ENCODE peak calls at places on chromosomes 1 and 21, in eight cellular contexts. S is psoas muscle; V is CD8-positive, alpha-beta T cell; B is CD8-positive, alpha-beta memory T cell; D is fibroblast of lung; Y is stomach; C is cardiac muscle cell; K is neural progenitor cell. N is an unnamed sample.

GRCh38 chr1:9166289-9167235 is 37.7 kb upstream of the GPR157 start:
- DNase-seq in S (no peak), D (peak; percentile 88), V (no peak), Y (no peak), C (peak; percentile 66), K (no peak), B (no peak), N (no peak)

GRCh38 chr1:195951313-195951712 is 656.9 kb downstream of the KCNT2 start:
- DNase-seq in Y (no peak), C (no peak), K (no peak), B (no peak), S (no peak), V (no peak), D (no peak), N (no peak)

GRCh38 chr1:165836664-165837482 is 9.5 kb downstream of the UCK2 start:
- DNase-seq in K (no peak), Y (no peak), V (no peak), D (no peak), C (no peak), B (no peak), S (no peak), N (no peak)

GRCh38 chr1:154386643-154387352 is 18.3 kb upstream of the IL6R start:
- DNase-seq in S (no peak), C (peak; percentile 36), V (peak; percentile 82), B (peak; percentile 78), D (no peak), K (no peak), Y (no peak), N (no peak)

GRCh38 chr1:177490786-177491185 is 320.0 kb downstream of the BRINP2 start:
- DNase-seq in B (no peak), C (no peak), V (no peak), K (no peak), Y (no peak), D (no peak), S (no peak), N (no peak)

GRCh38 chr1:207103892-207104373 is at the start of gene C4BPA:
- DNase-seq in D (no peak), S (no peak), K (no peak), V (no peak), B (no peak), Y (no peak), C (no peak), N (no peak)

GRCh38 chr1:201713093-201713810 is 115.7 kb upstream of the IPO9 start:
- DNase-seq in D (peak; percentile 99), B (no peak), V (no peak), S (peak; percentile 96), Y (peak; percentile 83), K (no peak), C (peak; percentile 100), N (peak; percentile 95)

GRCh38 chr21:9760398-9761074 is 760.8 kb upstream of the TPTE start:
- DNase-seq in S (no peak), K (no peak), V (no peak), Y (no peak), B (no peak), C (no peak), D (no peak), N (no peak)

GRCh38 chr1:103788377-103788776 is 38.7 kb downstream of the AMY1C start:
- DNase-seq in S (no peak), V (no peak), C (no peak), B (no peak), D (peak; percentile 1), Y (no peak), K (no peak), N (no peak)

GRCh38 chr1:31306278-31306677 is 9.4 kb downstream of the ZCCHC17 start:
- DNase-seq in K (no peak), D (peak; percentile 93), S (no peak), B (no peak), V (no peak), C (peak; percentile 90), Y (no peak), N (no peak)

GRCh38 chr1:158145173-158145719 is 35.4 kb upstream of the CD1D start:
- DNase-seq in K (no peak), B (no peak), S (no peak), V (no peak), Y (no peak), D (peak; percentile 24), C (peak; percentile 93), N (peak; percentile 68)

GRCh38 chr1:161934278-161934608 is 89.4 kb downstream of the OLFML2B start:
- DNase-seq in V (peak; percentile 25), S (no peak), K (no peak), Y (no peak), C (peak; percentile 29), D (no peak), B (no peak), N (no peak)

GRCh38 chr1:5379176-5379759 is 613.0 kb downstream of the NPHP4 start:
- DNase-seq in B (no peak), C (no peak), S (no peak), K (no peak), D (no peak), V (no peak), Y (no peak), N (no peak)

GRCh38 chr1:119782541-119783338 is 14.0 kb upstream of the HMGCS2 start:
- DNase-seq in V (no peak), D (no peak), C (no peak), B (no peak), S (no peak), Y (no peak), K (no peak), N (no peak)

GRCh38 chr1:26602378-26602959 is 72.9 kb downstream of the RPS6KA1 start:
- DNase-seq in V (no peak), B (no peak), K (peak; percentile 60), S (no peak), C (peak; percentile 76), Y (no peak), D (peak; percentile 41), N (no peak)

GRCh38 chr1:68049941-68050878 is at the start of gene DIRAS3:
- DNase-seq in B (no peak), K (peak; percentile 37), Y (no peak), V (no peak), S (peak; percentile 41), C (peak; percentile 67), D (peak; percentile 78), N (no peak)

GRCh38 chr1:12712091-12712490 is 3.8 kb upstream of the AADACL3 start:
- DNase-seq in S (no peak), V (no peak), Y (no peak), K (no peak), B (no peak), C (no peak), D (no peak), N (no peak)
- H3K27ac ChIP-seq in S (no peak overlapping the region), V (no peak overlapping the region), Y (no peak overlapping the region), K (no peak overlapping the region), B (no peak overlapping the region), C (no peak overlapping the region), D (no peak overlapping the region), N (no peak overlapping the region)

GRCh38 chr1:223312273-223312672 is 51.7 kb downstream of the SUSD4 start:
- DNase-seq in D (no peak), S (no peak), Y (no peak), C (no peak), B (no peak), V (no peak), K (no peak), N (no peak)

GRCh38 chr1:223308141-223308540 is 55.8 kb downstream of the SUSD4 start:
- DNase-seq in Y (no peak), K (no peak), D (no peak), V (no peak), S (no peak), B (no peak), C (no peak), N (no peak)

GRCh38 chr1:223304931-223305330 is 59.0 kb downstream of the SUSD4 start:
- DNase-seq in Y (no peak), C (no peak), V (no peak), B (no peak), S (no peak), K (peak; percentile 27), D (peak; percentile 23), N (no peak)

GRCh38 chr1:223312705-223313414 is 51.1 kb downstream of the SUSD4 start:
- DNase-seq in Y (no peak), K (no peak), S (no peak), D (peak; percentile 57), C (no peak), V (no peak), B (no peak), N (no peak)

DNA sequence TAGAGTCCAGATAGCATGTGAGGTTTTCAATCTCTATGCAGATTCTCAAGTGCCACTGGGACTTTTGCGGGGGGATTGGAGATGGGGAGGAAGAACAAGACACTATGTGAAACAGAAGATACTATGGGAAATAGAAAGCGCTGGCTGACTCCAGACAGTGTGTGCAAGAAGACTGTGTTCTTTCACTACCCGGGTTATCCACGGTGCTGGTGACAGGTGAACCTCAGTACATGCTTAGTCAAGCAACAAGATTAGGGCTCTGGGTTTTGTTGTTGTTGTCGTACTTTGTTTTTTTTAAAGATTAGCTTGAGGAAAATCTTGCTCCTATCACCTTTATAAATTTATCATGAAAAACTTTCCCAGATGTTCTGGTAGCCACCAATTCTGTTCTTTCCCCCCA is 56.4 kb downstream of the SUSD4 start:
- DNase-seq in Y (no peak), K (no peak), B (no peak), S (no peak), C (no peak), V (no peak), D (no peak), N (no peak)
- H3K27ac ChIP-seq in Y (no peak overlapping the region), K (no peak overlapping the region), B (no peak overlapping the region), S (no peak overlapping the region), C (no peak overlapping the region), V (no peak overlapping the region), D (no peak overlapping the region), N (no peak overlapping the region)

GRCh38 chr1:102726417-102726816 is 381.9 kb downstream of the COL11A1 start:
- DNase-seq in S (no peak), K (no peak), D (no peak), C (no peak), B (no peak), Y (no peak), V (no peak), N (no peak)
- H3K27ac ChIP-seq in S (no peak overlapping the region), K (no peak overlapping the region), D (no peak overlapping the region), C (no peak overlapping the region), B (no peak overlapping the region), Y (no peak overlapping the region), V (no peak overlapping the region), N (no peak overlapping the region)

GRCh38 chr1:81128079-81128478 is 672.7 kb upstream of the ADGRL2 start:
- DNase-seq in S (no peak), V (no peak), C (no peak), Y (no peak), D (no peak), K (no peak), B (no peak), N (no peak)
- H3K27ac ChIP-seq in S (no peak overlapping the region), V (no peak overlapping the region), C (no peak overlapping the region), Y (no peak overlapping the region), D (no peak overlapping the region), K (no peak overlapping the region), B (no peak overlapping the region), N (no peak overlapping the region)

N was measured in RWPE2.